ENCODE peak calls at places on chromosomes 4 and X, in ten cellular contexts. D is RWPE1, R is cardiac muscle cell, Z is mesothelial cell of epicardium, T is breast epithelium, P is brain microvascular endothelial cell, I is WTC11, V is Calu3, F is chondrocyte, B is endothelial cell. W is an unnamed sample.

GRCh38 chr4:176540814-176541213 is 221.0 kb downstream of the SPCS3 start:
- DNase-seq in I (no peak), R (no peak), V (no peak), B (no peak), Z (no peak), T (no peak), F (no peak), P (no peak), D (no peak), W (no peak)

GRCh38 chrX:133653363-133653762 is 238.1 kb upstream of the GPC4 start:
- DNase-seq in R (no peak), I (no peak), F (no peak), T (no peak), D (no peak), B (no peak), Z (no peak), V (no peak), P (no peak), W (no peak)

GRCh38 chr4:824461-825062 is 1.4 kb downstream of the CPLX1 start:
- DNase-seq in P (no peak), I (no peak), R (no peak), D (no peak), V (no peak), T (no peak), F (no peak), Z (no peak), B (no peak), W (no peak)

GRCh38 chrX:29431895-29432294 is 783.5 kb upstream of the MAGEB2 start:
- DNase-seq in F (no peak), Z (no peak), R (no peak), I (no peak), B (no peak), P (no peak), D (no peak), V (no peak), T (no peak), W (no peak)

GRCh38 chr4:174154455-174154854 is 129.0 kb downstream of the FBXO8 start:
- DNase-seq in Z (no peak), B (no peak), I (no peak), T (no peak), R (no peak), V (peak), F (no peak), P (peak), D (peak), W (no peak)

GRCh38 chrX:42128020-42128419 is 204.7 kb upstream of the CASK start:
- DNase-seq in P (no peak), V (no peak), Z (no peak), T (no peak), D (no peak), R (no peak), B (no peak), I (no peak), F (no peak), W (no peak)

GRCh38 chr4:140686799-140687198 is 69.4 kb downstream of the TBC1D9 start:
- DNase-seq in F (no peak), Z (no peak), P (no peak), R (no peak), V (no peak), I (no peak), D (no peak), B (no peak), T (no peak), W (no peak)

GRCh38 chrX:109624641-109625311 is at the start of gene KCNE5:
- DNase-seq in F (no peak), Z (peak), V (no peak), D (no peak), T (no peak), I (peak), B (peak), R (peak), P (no peak), W (peak)

GRCh38 chr4:184347251-184348239 is 126.8 kb downstream of the IRF2 start:
- DNase-seq in P (peak), D (peak), F (no peak), B (peak), V (peak), Z (no peak), I (peak), T (peak), R (peak), W (peak)

GRCh38 chr4:150713251-150713650 is 131.3 kb downstream of the MAB21L2 start:
- DNase-seq in T (no peak), F (no peak), B (no peak), R (no peak), V (no peak), I (no peak), D (no peak), P (no peak), Z (no peak), W (no peak)

GRCh38 chr4:35963969-35964515 is 280.3 kb downstream of the ARAP2 start:
- DNase-seq in P (no peak), D (peak), F (no peak), I (no peak), V (no peak), R (no peak), B (no peak), T (no peak), Z (no peak), W (no peak)

GRCh38 chrX:12330841-12331240 is 192.6 kb downstream of the FRMPD4 start:
- DNase-seq in P (no peak), I (no peak), T (no peak), F (no peak), R (no peak), B (no peak), V (no peak), D (no peak), Z (no peak), W (no peak)

GRCh38 chr4:153773236-153773690 is 13.4 kb upstream of the RNF175 start:
- DNase-seq in I (peak), D (no peak), F (no peak), Z (no peak), V (no peak), B (no peak), T (no peak), P (no peak), R (no peak), W (no peak)

GRCh38 chr4:184911310-184911709 is 85.5 kb upstream of the ACSL1 start:
- DNase-seq in V (peak), D (peak), T (no peak), B (no peak), F (no peak), I (no peak), R (no peak), P (peak), Z (no peak), W (no peak)

GRCh38 chrX:54540289-54540688 is 10.3 kb downstream of the GNL3L start:
- DNase-seq in B (no peak), F (no peak), T (no peak), I (no peak), R (no peak), D (no peak), Z (no peak), P (peak), V (no peak), W (no peak)

GRCh38 chr4:145527773-145528172 is 46.1 kb downstream of the SMAD1 start:
- DNase-seq in T (no peak), V (no peak), I (no peak), Z (no peak), B (no peak), D (no peak), F (no peak), P (no peak), R (no peak), W (no peak)

GRCh38 chrX:41449615-41450014 is 2.5 kb downstream of the NYX start:
- DNase-seq in V (no peak), P (no peak), I (no peak), D (no peak), F (no peak), B (no peak), T (no peak), R (peak), Z (no peak), W (peak)

GRCh38 chrX:26918633-26919032 is 544.5 kb downstream of the PPP4R3C start:
- DNase-seq in I (peak), D (no peak), B (no peak), F (no peak), P (peak), R (peak), V (no peak), T (no peak), Z (no peak), W (no peak)

DNA sequence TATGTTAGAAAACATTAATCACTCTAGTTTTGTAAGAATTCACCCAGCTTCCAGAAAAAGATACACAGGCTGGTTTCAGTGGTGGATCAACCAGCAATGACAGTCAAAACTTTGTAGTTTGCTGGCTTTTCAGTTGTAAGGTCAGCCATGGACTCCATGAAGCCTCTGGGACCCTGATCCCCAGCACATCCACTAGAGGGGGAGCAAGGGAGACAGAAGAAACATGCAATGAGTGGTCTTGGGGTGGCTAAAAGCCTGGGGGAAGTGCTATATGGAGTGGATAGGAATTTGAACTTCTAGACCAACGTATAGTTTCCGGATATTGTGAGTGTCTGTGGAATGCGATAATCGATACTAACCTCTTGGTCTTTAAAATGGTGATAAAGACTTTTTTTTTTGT is 72.7 kb downstream of the AFF2 start:
- DNase-seq in P (no peak), V (no peak), Z (no peak), R (peak), F (no peak), I (peak), B (no peak), D (no peak), T (no peak), W (no peak)
- TF ChIP-seq CTCF in P (peak), V (no peak), Z (no peak), R (no peak), F (peak), I (no peak), B (no peak), D (no peak), T (no peak), W (no peak)

DNA sequence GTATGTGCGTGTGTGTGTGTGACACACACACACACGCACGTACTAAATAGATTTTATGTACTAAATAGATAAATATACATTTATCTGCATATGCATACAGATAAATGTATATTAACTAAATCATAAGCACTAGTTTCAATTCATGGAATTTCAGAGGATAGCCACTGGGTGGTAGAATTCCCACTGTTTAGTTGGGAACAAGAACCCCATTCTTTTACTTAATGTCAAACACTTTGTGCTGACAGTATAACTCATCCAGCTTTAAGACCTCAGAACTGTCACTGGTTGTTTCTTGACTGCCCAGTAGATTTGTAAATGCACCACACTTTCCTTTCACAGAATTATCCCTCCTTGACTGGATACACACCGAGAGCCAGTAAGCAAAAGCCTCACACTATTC is 32.5 kb downstream of the PPARGC1A start:
- DNase-seq in B (no peak), Z (no peak), P (peak), F (no peak), V (no peak), R (no peak), I (no peak), D (no peak), T (no peak), W (no peak)
- TF ChIP-seq CTCF in B (no peak), Z (no peak), P (peak), F (peak), V (no peak), R (peak), I (no peak), D (no peak), T (no peak), W (no peak)

GRCh38 chr4:152462047-152462446 is 73.8 kb downstream of the FBXW7 start:
- DNase-seq in F (no peak), T (no peak), R (no peak), P (no peak), D (no peak), Z (no peak), B (no peak), I (no peak), V (no peak), W (no peak)

GRCh38 chr4:152459326-152459725 is 76.6 kb downstream of the FBXW7 start:
- DNase-seq in P (no peak), V (no peak), Z (no peak), T (no peak), I (no peak), D (no peak), B (no peak), R (no peak), F (no peak), W (no peak)

GRCh38 chr4:152462715-152463114 is 73.2 kb downstream of the FBXW7 start:
- DNase-seq in D (no peak), P (no peak), T (no peak), R (no peak), Z (no peak), V (no peak), I (no peak), B (no peak), F (no peak), W (no peak)

GRCh38 chr4:152458801-152459302 is 77.0 kb downstream of the FBXW7 start:
- DNase-seq in T (no peak), I (no peak), Z (no peak), R (no peak), B (no peak), F (no peak), V (no peak), P (no peak), D (no peak), W (no peak)

GRCh38 chr4:152460488-152460887 is 75.4 kb downstream of the FBXW7 start:
- DNase-seq in R (no peak), F (no peak), V (peak), B (no peak), Z (no peak), P (peak), D (no peak), T (no peak), I (no peak), W (no peak)
- TF ChIP-seq CTCF in R (peak), F (peak), V (no peak), B (no peak), Z (no peak), P (no peak), D (peak), T (no peak), I (no peak), W (peak)

DNA sequence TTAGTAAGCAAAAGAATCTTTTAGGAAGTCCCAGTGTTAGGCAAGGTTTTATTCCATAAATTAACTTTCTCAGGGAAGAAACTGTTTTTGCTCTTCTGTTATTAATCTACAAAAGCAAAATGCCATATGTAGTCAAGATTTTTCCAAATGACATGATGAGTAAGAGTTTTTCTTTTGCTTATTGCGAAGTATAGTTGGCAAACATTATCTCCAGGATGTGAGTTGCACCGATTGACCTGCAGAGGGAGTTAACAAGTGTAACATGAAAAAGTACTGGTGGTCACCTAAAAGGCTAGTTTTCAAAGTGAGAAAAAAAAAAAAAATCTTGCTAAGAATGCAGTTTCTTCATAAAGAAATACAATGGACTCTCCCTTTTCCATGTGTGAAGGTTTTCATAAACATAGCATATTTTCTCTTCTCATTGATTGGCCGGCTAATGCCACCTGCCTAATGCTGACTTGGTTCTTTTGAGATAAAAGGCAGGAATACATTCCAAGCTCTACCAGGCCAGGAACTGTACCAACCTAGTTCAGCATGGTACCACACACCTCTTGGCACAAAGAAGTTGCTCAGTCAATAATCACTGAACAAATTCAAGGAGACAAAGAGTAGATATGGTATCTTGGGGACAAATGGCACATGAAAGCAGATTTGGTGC is 100.2 kb downstream of the LNX1 start:
- DNase-seq in F (no peak), P (peak), B (peak), V (peak), T (peak), I (peak), Z (no peak), D (peak), R (peak), W (no peak)
- TF ChIP-seq CTCF in F (peak), P (peak), B (peak), V (peak), T (peak), I (no peak), Z (peak), D (peak), R (peak), W (peak)

GRCh38 chrX:97322401-97322800 is 438.7 kb downstream of the RPA4 start:
- DNase-seq in T (no peak), R (no peak), I (no peak), P (no peak), B (no peak), V (no peak), D (no peak), F (no peak), Z (no peak), W (no peak)
- TF ChIP-seq CTCF in T (no peak), R (no peak), I (no peak), P (no peak), B (no peak), V (no peak), D (no peak), F (no peak), Z (no peak), W (no peak)

GRCh38 chr4:75287738-75288517 is 226.3 kb downstream of the RCHY1 start:
- DNase-seq in F (no peak), I (no peak), P (no peak), V (no peak), B (no peak), R (no peak), D (no peak), T (no peak), Z (no peak), W (no peak)

GRCh38 chr4:75285837-75286236 is 228.4 kb downstream of the RCHY1 start:
- DNase-seq in F (no peak), B (no peak), I (no peak), P (no peak), D (no peak), T (no peak), R (no peak), V (no peak), Z (no peak), W (no peak)

DNA sequence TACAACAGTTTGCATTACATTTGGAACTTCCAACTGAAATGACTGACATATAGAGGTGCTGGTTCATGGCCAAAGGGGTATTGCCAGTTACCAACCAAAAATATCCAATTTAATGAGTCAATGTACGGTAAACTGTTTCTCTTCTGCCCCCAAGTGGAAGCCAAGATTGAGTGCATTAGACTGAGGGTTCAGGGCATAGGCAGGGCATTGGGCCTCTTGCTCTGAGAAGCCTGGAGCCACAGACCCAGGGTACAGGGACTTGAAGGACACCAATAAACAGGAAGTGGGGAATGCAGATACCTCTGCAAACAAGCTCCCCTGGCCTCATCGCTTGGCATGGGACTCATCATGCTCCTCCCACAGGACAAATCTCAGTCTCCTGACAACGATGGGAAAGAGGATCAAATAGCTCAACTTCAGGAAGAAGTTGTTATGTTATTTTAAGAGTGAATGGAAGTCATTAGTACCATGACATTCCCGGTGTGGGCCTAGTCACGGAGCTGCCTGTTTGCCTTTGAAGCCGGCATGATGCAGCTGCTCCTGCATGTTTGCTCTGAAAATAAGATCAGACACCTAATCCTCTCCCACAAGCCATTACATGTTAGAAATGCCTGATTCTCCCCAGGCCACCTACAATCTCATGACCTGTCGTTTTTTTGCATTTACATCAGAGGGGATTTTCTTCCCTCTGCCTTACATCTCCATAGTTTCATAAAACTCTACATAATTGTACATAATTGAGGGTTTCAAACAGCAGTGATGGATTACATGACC is 224.2 kb downstream of the RCHY1 start:
- DNase-seq in V (peak), D (no peak), I (peak), R (peak), B (peak), T (no peak), F (no peak), Z (no peak), P (peak), W (no peak)
- TF ChIP-seq CTCF in V (no peak), D (no peak), I (no peak), R (peak), B (peak), T (no peak), F (peak), Z (no peak), P (peak), W (no peak)

DNA sequence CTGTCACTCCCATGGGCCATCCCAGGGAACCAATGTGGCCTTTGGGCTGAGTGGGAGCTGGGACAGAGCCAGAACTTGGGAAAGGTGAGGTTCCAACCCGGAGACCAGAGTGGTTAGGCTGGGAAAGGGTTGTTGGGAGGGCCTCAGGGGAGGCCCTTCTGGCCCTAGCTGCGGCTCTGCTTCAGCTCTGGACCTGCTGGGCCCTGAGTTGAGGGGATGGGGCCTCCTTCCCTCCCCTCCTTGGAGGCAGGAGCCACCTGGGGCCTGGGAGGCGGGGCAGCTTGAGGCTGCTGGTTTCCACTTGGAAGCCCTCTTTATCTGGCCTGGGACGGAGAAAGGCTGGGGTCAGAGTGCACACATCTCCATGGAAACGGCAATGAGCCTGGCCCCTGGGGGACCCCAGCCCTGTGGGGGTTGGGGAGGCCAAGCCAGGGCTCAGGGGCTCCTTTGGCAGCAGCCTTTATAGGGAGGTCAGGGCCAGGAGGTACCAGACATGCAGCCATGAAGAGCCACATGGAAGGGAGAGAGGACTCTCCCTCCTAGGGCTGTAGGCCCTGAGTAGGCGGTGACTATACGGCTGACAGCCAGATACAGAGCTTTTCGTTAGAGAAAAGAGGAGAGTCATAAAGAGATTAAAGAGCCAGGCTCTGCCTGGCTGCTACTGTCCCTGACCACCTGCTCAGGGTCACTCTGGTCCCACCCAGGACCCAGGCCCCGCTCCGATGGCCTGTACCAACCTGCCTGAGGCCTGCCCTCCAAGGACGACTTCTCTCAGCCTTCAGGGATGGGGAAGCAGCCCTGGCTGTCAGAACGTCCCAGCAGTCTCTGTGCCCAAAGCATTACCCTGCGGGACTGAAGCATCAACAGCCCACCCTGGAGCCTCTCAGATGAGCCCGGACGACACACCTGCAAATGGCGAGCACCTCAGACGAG is 6.9 kb upstream of the NSD2 start:
- DNase-seq in P (no peak), D (no peak), T (no peak), Z (no peak), V (no peak), R (no peak), F (no peak), I (no peak), B (no peak), W (no peak)
- TF ChIP-seq CTCF in P (no peak), D (no peak), T (no peak), Z (no peak), V (no peak), R (no peak), F (no peak), I (no peak), B (no peak), W (no peak)

W was measured in CD14-positive monocyte.